ENCODE peak calls at places on chromosomes 11 and 22, in seven cellular contexts. J, Q, K, P, E, H and M are unnamed samples.
A peak's percentile ranks its signal among the peaks of the same experiment; 100 is the strongest.

GRCh38 chr11:116993599-116993998 is 104.6 kb downstream of the SIK3 start:
- DNase-seq in J (no peak), Q (no peak), K (peak; percentile 68), P (peak; percentile 58), E (no peak), H (no peak), M (no peak)

GRCh38 chr22:48436201-48436931 is 1391.3 kb downstream of the BRD1 start:
- DNase-seq in J (no peak), Q (no peak), K (no peak), P (no peak), E (no peak), H (no peak), M (no peak)

GRCh38 chr22:29002603-29003002 is 59.0 kb downstream of the C22orf31 start:
- DNase-seq in J (no peak), Q (no peak), K (no peak), P (peak; percentile 27), E (no peak), H (no peak), M (no peak)

GRCh38 chr11:97722065-97722464 is 1298.7 kb upstream of the CNTN5 start:
- DNase-seq in J (no peak), Q (no peak), K (no peak), P (no peak), E (no peak), H (no peak), M (peak; percentile 93)

GRCh38 chr11:118640332-118641154 is 33.1 kb downstream of the PHLDB1 start:
- DNase-seq in J (no peak), Q (no peak), K (no peak), P (peak; percentile 52), E (no peak), H (no peak), M (no peak)

GRCh38 chr11:46846510-46846830 is 390 bp upstream of the CKAP5 start:
- DNase-seq in J (no peak), Q (no peak), K (no peak), P (no peak), E (no peak), H (no peak), M (no peak)

GRCh38 chr22:32533265-32534068 is 58.9 kb downstream of the FBXO7 start:
- DNase-seq in J (no peak), Q (no peak), K (no peak), P (no peak), E (no peak), H (no peak), M (peak; percentile 25)

GRCh38 chr11:116114198-116114651 is 610.0 kb upstream of the CADM1 start:
- DNase-seq in J (no peak), Q (no peak), K (peak; percentile 31), P (no peak), E (no peak), H (no peak), M (no peak)

GRCh38 chr11:111388842-111389241 is 9.8 kb upstream of the POU2AF1 start:
- DNase-seq in J (no peak), Q (no peak), K (no peak), P (no peak), E (no peak), H (no peak), M (no peak)

GRCh38 chr11:27912916-27913315 is 195.0 kb downstream of the KIF18A start:
- DNase-seq in J (no peak), Q (no peak), K (no peak), P (no peak), E (no peak), H (no peak), M (no peak)

GRCh38 chr22:41931701-41932269 is 5.2 kb upstream of the TNFRSF13C start:
- DNase-seq in J (no peak), Q (no peak), K (no peak), P (no peak), E (no peak), H (no peak), M (no peak)

GRCh38 chr11:68960299-68961071 is 20.3 kb downstream of the MRGPRD start:
- DNase-seq in J (no peak), Q (no peak), K (no peak), P (peak; percentile 32), E (no peak), H (no peak), M (no peak)

GRCh38 chr11:8310743-8311298 is 47.1 kb upstream of the LMO1 start:
- DNase-seq in J (no peak), Q (no peak), K (peak; percentile 23), P (no peak), E (no peak), H (no peak), M (no peak)

GRCh38 chr11:12539570-12539969 is 134.7 kb upstream of the TEAD1 start:
- DNase-seq in J (no peak), Q (no peak), K (no peak), P (no peak), E (peak; percentile 2), H (no peak), M (peak; percentile 76)

GRCh38 chr11:6568191-6568918 is 35.1 kb downstream of the RRP8 start:
- DNase-seq in J (peak; percentile 58), Q (peak; percentile 73), K (peak; percentile 68), P (no peak), E (no peak), H (no peak), M (peak; percentile 70)

GRCh38 chr22:22431271-22432220 is 77.0 kb downstream of the ZNF280B start:
- DNase-seq in J (peak; percentile 45), Q (peak; percentile 74), K (peak; percentile 75), P (peak; percentile 79), E (no peak), H (peak; percentile 36), M (peak; percentile 65)

GRCh38 chr11:17734418-17734911 is at the start of gene KCNC1:
- DNase-seq in J (peak; percentile 26), Q (peak; percentile 56), K (peak; percentile 90), P (peak; percentile 93), E (no peak), H (no peak), M (peak; percentile 55)

GRCh38 chr11:100009728-100010127 is 677.4 kb upstream of the ARHGAP42 start:
- DNase-seq in J (no peak), Q (no peak), K (no peak), P (no peak), E (no peak), H (no peak), M (no peak)

GRCh38 chr22:36253523-36254490 is 874 bp downstream of the APOL1 start:
- DNase-seq in J (peak; percentile 71), Q (peak; percentile 9), K (no peak), P (peak; percentile 29), E (no peak), H (no peak), M (peak; percentile 55)

GRCh38 chr11:129375731-129376657 is at the start of gene BARX2:
- DNase-seq in J (no peak), Q (peak; percentile 75), K (peak; percentile 91), P (peak; percentile 70), E (peak; percentile 60), H (no peak), M (peak; percentile 89)
- H3K27ac ChIP-seq in J (no peak within 1 kb of the TSS), Q (no peak within 1 kb of the TSS), K (no peak within 1 kb of the TSS), P (no peak within 1 kb of the TSS), E (peak within 1 kb of the TSS; percentile 84), H (peak within 1 kb of the TSS; percentile 61), M (no peak within 1 kb of the TSS)

GRCh38 chr11:120197977-120198376 is 12.9 kb upstream of the OAF start:
- DNase-seq in J (no peak), Q (no peak), K (peak; percentile 41), P (peak; percentile 56), E (no peak), H (no peak), M (no peak)

GRCh38 chr11:120194166-120194565 is 16.7 kb upstream of the OAF start:
- DNase-seq in J (no peak), Q (no peak), K (no peak), P (no peak), E (no peak), H (no peak), M (no peak)

GRCh38 chr11:120196857-120197253 is 14.0 kb upstream of the OAF start:
- DNase-seq in J (no peak), Q (no peak), K (no peak), P (no peak), E (no peak), H (no peak), M (no peak)

GRCh38 chr11:120197254-120197891 is 13.5 kb upstream of the OAF start:
- DNase-seq in J (no peak), Q (peak; percentile 56), K (no peak), P (peak; percentile 62), E (no peak), H (no peak), M (no peak)

GRCh38 chr11:120195601-120196289 is 15.1 kb upstream of the OAF start:
- DNase-seq in J (no peak), Q (no peak), K (peak; percentile 47), P (no peak), E (no peak), H (no peak), M (no peak)
- TF ChIP-seq CTCF in J (no peak), Q (no peak), K (no peak), P (no peak), E (no peak), H (no peak), M (no peak)

GRCh38 chr11:19234428-19234827 is 6.3 kb downstream of the E2F8 start:
- DNase-seq in J (no peak), Q (no peak), K (no peak), P (no peak), E (no peak), H (no peak), M (no peak)

GRCh38 chr11:19239039-19239438 is 1.7 kb downstream of the E2F8 start:
- DNase-seq in J (no peak), Q (no peak), K (no peak), P (no peak), E (no peak), H (no peak), M (no peak)

GRCh38 chr11:19240420-19241259 is at the start of gene E2F8:
- DNase-seq in J (peak; percentile 84), Q (peak; percentile 98), K (peak; percentile 99), P (peak; percentile 98), E (peak; percentile 72), H (peak; percentile 58), M (peak; percentile 98)

GRCh38 chr11:19237381-19237780 is 3.4 kb downstream of the E2F8 start:
- DNase-seq in J (no peak), Q (no peak), K (no peak), P (no peak), E (no peak), H (no peak), M (no peak)

GRCh38 chr11:19237813-19238212 is 2.9 kb downstream of the E2F8 start:
- DNase-seq in J (no peak), Q (no peak), K (no peak), P (no peak), E (no peak), H (no peak), M (no peak)
- H3K27ac ChIP-seq in J (no peak overlapping the region), Q (no peak overlapping the region), K (no peak overlapping the region), P (no peak overlapping the region), E (no peak overlapping the region), H (no peak overlapping the region), M (no peak overlapping the region)

DNA sequence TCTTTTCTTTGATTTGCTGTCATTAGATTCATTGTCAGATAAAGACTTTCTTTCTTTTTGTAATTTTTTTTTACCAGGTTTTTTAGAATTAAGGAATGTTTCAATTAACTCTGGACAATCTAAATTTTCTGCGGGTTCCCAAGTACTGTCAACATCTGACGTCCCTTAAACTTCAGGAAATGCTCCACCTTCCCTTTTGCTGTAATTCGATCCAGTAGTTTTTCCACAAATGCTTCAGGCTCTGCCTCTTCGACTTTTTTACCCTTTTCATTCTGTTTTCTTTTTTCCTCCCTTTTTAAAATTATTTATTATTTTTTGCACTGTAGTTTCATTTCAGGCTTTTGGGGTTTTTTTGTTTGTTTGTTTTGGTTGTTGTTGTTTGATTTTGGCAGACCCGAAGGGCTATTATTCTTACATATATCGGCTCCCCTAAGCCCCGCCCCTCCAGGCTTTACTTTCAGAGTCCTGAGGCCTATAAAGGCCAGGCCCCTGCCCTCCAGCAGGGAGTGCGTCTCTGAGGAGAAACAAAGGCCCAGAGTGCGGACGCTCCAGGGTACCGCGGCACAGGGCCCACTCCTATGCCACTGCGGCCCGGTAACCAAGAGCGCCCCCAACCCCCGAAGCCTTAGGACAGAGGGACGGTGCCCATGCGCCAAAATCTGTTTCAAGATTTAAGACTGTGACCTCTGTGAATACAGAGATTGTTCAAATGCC is 116.4 kb downstream of the TYR start:
- DNase-seq in J (peak; percentile 11), Q (peak; percentile 72), K (peak; percentile 72), P (no peak), E (no peak), H (no peak), M (peak; percentile 14)
- TF ChIP-seq CTCF in J (no peak), Q (peak; percentile 17), K (peak; percentile 12), P (no peak), E (no peak), H (no peak), M (no peak)